ENCODE peak calls at places on chromosome 2, in eight cellular contexts. One of them, this sample, is unnamed.

GRCh38 chr2:53475320-53475719 is 292.3 kb upstream of the CHAC2 start:
- DNase-seq in A549: no peak
- DNase-seq in GM12878: no peak
- DNase-seq in transverse colon: no peak
- DNase-seq in K562: no peak
- DNase-seq in tibial nerve: no peak
- DNase-seq in suprapubic skin: no peak
- DNase-seq in sigmoid colon: no peak
- DNase-seq in this sample: no peak

GRCh38 chr2:166765141-166765540 is 123.1 kb upstream of the XIRP2 start:
- DNase-seq in A549: no peak
- DNase-seq in GM12878: no peak
- DNase-seq in transverse colon: no peak
- DNase-seq in K562: no peak
- DNase-seq in tibial nerve: no peak
- DNase-seq in suprapubic skin: no peak
- DNase-seq in sigmoid colon: no peak
- DNase-seq in this sample: no peak

GRCh38 chr2:201931475-201931874 is 102.2 kb upstream of the FZD7 start:
- DNase-seq in A549: no peak
- DNase-seq in GM12878: no peak
- DNase-seq in transverse colon: no peak
- DNase-seq in K562: no peak
- DNase-seq in tibial nerve: no peak
- DNase-seq in suprapubic skin: no peak
- DNase-seq in sigmoid colon: no peak
- DNase-seq in this sample: no peak

GRCh38 chr2:201955702-201956141 is 77.9 kb upstream of the FZD7 start:
- DNase-seq in A549: no peak
- DNase-seq in GM12878: no peak
- DNase-seq in transverse colon: no peak
- DNase-seq in K562: no peak
- DNase-seq in tibial nerve: peak
- DNase-seq in suprapubic skin: no peak
- DNase-seq in sigmoid colon: peak
- DNase-seq in this sample: no peak

GRCh38 chr2:217802876-217803638 is 199.7 kb downstream of the TNS1 start:
- DNase-seq in A549: no peak
- DNase-seq in GM12878: no peak
- DNase-seq in transverse colon: no peak
- DNase-seq in K562: no peak
- DNase-seq in tibial nerve: no peak
- DNase-seq in suprapubic skin: peak
- DNase-seq in sigmoid colon: peak
- DNase-seq in this sample: no peak

GRCh38 chr2:231920795-231921194 is 5.4 kb downstream of the NPPC start:
- DNase-seq in A549: no peak
- DNase-seq in GM12878: no peak
- DNase-seq in transverse colon: no peak
- DNase-seq in K562: no peak
- DNase-seq in tibial nerve: no peak
- DNase-seq in suprapubic skin: no peak
- DNase-seq in sigmoid colon: no peak
- DNase-seq in this sample: no peak

GRCh38 chr2:69013837-69014796 is 1.1 kb downstream of the ANTXR1 start:
- DNase-seq in A549: no peak
- DNase-seq in GM12878: no peak
- DNase-seq in transverse colon: no peak
- DNase-seq in K562: no peak
- DNase-seq in tibial nerve: no peak
- DNase-seq in suprapubic skin: no peak
- DNase-seq in sigmoid colon: no peak
- DNase-seq in this sample: no peak

GRCh38 chr2:145123606-145124005 is 603.7 kb upstream of the ZEB2 start:
- DNase-seq in A549: no peak
- DNase-seq in GM12878: no peak
- DNase-seq in transverse colon: peak
- DNase-seq in K562: no peak
- DNase-seq in tibial nerve: no peak
- DNase-seq in suprapubic skin: no peak
- DNase-seq in sigmoid colon: no peak
- DNase-seq in this sample: no peak

GRCh38 chr2:16737812-16738211 is 72.2 kb upstream of the CYRIA start:
- DNase-seq in A549: no peak
- DNase-seq in GM12878: no peak
- DNase-seq in transverse colon: no peak
- DNase-seq in K562: no peak
- DNase-seq in tibial nerve: no peak
- DNase-seq in suprapubic skin: no peak
- DNase-seq in sigmoid colon: no peak
- DNase-seq in this sample: no peak

GRCh38 chr2:242034996-242035814 is 165.7 kb downstream of the RTP5 start:
- DNase-seq in A549: no peak
- DNase-seq in GM12878: no peak
- DNase-seq in transverse colon: no peak
- DNase-seq in K562: no peak
- DNase-seq in tibial nerve: no peak
- DNase-seq in suprapubic skin: peak
- DNase-seq in sigmoid colon: peak
- DNase-seq in this sample: no peak

GRCh38 chr2:46812381-46813024 is 103.1 kb downstream of the MCFD2 start:
- DNase-seq in A549: no peak
- DNase-seq in GM12878: no peak
- DNase-seq in transverse colon: no peak
- DNase-seq in K562: no peak
- DNase-seq in tibial nerve: peak
- DNase-seq in suprapubic skin: peak
- DNase-seq in sigmoid colon: peak
- DNase-seq in this sample: no peak

GRCh38 chr2:171274757-171275156 is 114.1 kb upstream of the TLK1 start:
- DNase-seq in A549: no peak
- DNase-seq in GM12878: no peak
- DNase-seq in transverse colon: no peak
- DNase-seq in K562: no peak
- DNase-seq in tibial nerve: no peak
- DNase-seq in suprapubic skin: no peak
- DNase-seq in sigmoid colon: no peak
- DNase-seq in this sample: no peak

GRCh38 chr2:226556050-226556449 is 243.6 kb downstream of the IRS1 start:
- DNase-seq in A549: no peak
- DNase-seq in GM12878: no peak
- DNase-seq in transverse colon: no peak
- DNase-seq in K562: no peak
- DNase-seq in tibial nerve: no peak
- DNase-seq in suprapubic skin: no peak
- DNase-seq in sigmoid colon: no peak
- DNase-seq in this sample: peak

GRCh38 chr2:12170151-12170550 is 423.7 kb downstream of the LPIN1 start:
- DNase-seq in A549: no peak
- DNase-seq in GM12878: no peak
- DNase-seq in transverse colon: no peak
- DNase-seq in K562: no peak
- DNase-seq in tibial nerve: no peak
- DNase-seq in suprapubic skin: no peak
- DNase-seq in sigmoid colon: no peak
- DNase-seq in this sample: no peak

GRCh38 chr2:26670171-26670570 is 22.4 kb upstream of the KCNK3 start:
- DNase-seq in A549: no peak
- DNase-seq in GM12878: no peak
- DNase-seq in transverse colon: no peak
- DNase-seq in K562: no peak
- DNase-seq in tibial nerve: no peak
- DNase-seq in suprapubic skin: no peak
- DNase-seq in sigmoid colon: peak
- DNase-seq in this sample: no peak

GRCh38 chr2:85393836-85394235 is 16.3 kb downstream of the CAPG start:
- DNase-seq in A549: no peak
- DNase-seq in GM12878: no peak
- DNase-seq in transverse colon: no peak
- DNase-seq in K562: no peak
- DNase-seq in tibial nerve: no peak
- DNase-seq in suprapubic skin: no peak
- DNase-seq in sigmoid colon: peak
- DNase-seq in this sample: no peak

GRCh38 chr2:239724851-239725550 is 300.1 kb downstream of the NDUFA10 start:
- DNase-seq in A549: no peak
- DNase-seq in GM12878: no peak
- DNase-seq in transverse colon: peak
- DNase-seq in K562: no peak
- DNase-seq in tibial nerve: no peak
- DNase-seq in suprapubic skin: peak
- DNase-seq in sigmoid colon: peak
- DNase-seq in this sample: no peak

DNA sequence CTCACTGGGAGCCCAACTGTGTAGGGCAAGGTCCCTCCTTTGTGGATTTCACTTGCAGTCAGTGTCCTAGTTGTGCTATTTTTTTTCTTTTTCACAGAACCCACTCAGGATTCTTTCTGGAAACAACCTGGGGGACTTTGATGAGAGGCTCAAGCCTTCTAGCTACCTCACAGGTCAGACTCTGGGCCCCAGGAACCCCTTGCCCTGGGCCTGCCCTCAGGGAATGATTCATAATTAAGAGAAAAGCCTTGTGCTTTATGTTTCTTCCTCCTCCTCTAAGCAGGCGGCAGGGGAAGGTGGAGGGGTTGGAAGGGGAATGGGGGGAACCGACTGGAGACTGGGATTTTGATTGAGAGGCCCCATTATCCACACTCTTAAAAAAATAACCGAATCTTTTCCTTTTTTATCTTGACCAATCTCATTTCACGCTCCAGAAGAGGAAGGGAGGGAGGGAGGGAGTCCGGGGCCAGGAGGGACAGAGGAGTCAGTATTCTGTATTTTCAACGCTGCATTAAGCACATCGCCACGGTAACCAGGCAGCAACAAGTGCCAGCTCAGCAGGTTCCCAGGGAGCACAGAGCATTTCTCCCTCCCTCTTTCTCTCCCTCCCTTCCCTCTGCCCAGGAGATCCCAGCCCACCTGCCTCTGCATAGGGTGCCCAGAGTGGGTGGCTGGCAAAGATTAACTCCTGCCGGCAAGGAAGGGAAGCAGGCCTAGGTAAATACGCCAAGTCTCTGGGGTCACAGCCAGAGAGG is 51.9 kb downstream of the PSD4 start:
- DNase-seq in A549: peak
- DNase-seq in GM12878: no peak
- DNase-seq in transverse colon: no peak
- DNase-seq in K562: no peak
- DNase-seq in tibial nerve: no peak
- DNase-seq in suprapubic skin: no peak
- DNase-seq in sigmoid colon: peak
- DNase-seq in this sample: no peak
- TF ChIP-seq EP300 in A549: no peak
- TF ChIP-seq EP300 in GM12878: no peak
- TF ChIP-seq EP300 in transverse colon: no peak
- TF ChIP-seq EP300 in K562: no peak
- TF ChIP-seq EP300 in tibial nerve: no peak
- TF ChIP-seq EP300 in suprapubic skin: no peak
- TF ChIP-seq EP300 in sigmoid colon: no peak
- TF ChIP-seq EP300 in this sample: no peak

DNA sequence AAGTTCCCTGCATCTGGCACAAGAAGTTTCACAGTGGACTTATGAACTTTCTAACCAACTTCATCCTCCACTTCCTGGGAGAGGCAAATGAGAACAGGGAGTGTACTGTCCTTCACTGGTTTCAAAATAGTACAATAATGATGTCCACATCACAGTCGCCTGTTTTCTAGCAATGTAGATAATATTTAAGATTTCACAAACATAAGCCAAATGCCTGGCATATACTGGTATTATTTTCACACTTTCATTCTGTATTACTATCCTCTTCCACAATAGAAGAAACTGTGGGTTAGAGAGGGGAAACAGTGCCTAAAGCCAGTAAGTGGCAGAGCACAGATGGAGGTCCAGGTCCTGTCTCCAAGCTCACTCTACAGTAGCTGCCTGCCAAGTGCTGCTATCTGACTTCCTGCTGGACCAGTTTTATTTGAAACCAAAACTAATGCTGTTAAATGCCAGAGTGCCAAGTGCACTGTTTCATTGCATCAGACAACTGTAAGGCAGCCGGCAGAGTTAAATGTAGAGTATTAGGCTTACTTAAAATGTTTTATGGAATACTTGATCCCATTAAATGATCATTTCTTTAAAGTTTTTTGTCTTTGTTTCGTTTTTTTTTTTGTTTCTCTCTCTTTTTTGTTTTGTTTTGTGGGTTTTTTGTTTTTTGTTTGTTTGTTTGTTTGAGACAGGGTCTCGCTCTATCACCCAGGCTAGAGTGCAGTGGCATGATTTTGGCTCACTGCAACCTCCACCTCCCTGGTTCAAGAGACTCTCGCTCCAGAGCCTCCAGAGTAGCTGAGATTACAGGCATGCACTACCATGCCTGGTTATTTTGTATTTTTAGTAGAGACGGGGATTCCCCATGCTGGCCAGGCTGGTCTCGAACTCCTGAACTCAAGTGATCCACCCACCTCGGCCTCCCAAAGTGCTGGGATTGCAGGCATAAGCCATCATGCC is 15.1 kb downstream of the COBLL1 start:
- DNase-seq in A549: no peak
- DNase-seq in GM12878: no peak
- DNase-seq in transverse colon: peak
- DNase-seq in K562: no peak
- DNase-seq in tibial nerve: no peak
- DNase-seq in suprapubic skin: no peak
- DNase-seq in sigmoid colon: no peak
- DNase-seq in this sample: peak
- TF ChIP-seq EP300 in A549: no peak
- TF ChIP-seq EP300 in GM12878: no peak
- TF ChIP-seq EP300 in transverse colon: no peak
- TF ChIP-seq EP300 in K562: no peak
- TF ChIP-seq EP300 in tibial nerve: peak
- TF ChIP-seq EP300 in suprapubic skin: no peak
- TF ChIP-seq EP300 in sigmoid colon: no peak
- TF ChIP-seq EP300 in this sample: no peak

DNA sequence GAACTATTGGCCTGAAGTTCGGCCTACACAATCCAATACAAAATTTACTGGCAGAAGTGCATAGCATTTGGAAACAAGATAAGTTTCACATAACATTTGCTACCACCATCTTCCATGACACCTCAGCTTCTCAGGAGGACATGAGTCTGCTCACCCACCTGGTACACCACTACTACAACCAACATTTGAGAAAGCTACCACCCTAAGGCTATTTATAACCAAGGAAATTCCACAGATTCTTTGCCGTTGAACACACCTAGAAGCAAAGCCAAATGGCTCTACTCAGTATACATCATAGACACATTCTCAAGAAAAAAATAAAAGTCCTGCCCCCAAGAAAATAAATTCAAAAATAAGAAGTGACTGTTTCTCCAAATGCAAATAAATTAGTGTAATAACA is 145.3 kb downstream of the SPAG16 start:
- DNase-seq in A549: no peak
- DNase-seq in GM12878: no peak
- DNase-seq in transverse colon: no peak
- DNase-seq in K562: no peak
- DNase-seq in tibial nerve: no peak
- DNase-seq in suprapubic skin: no peak
- DNase-seq in sigmoid colon: no peak
- DNase-seq in this sample: no peak
- TF ChIP-seq EP300 in A549: no peak
- TF ChIP-seq EP300 in GM12878: no peak
- TF ChIP-seq EP300 in transverse colon: no peak
- TF ChIP-seq EP300 in K562: no peak
- TF ChIP-seq EP300 in tibial nerve: no peak
- TF ChIP-seq EP300 in suprapubic skin: no peak
- TF ChIP-seq EP300 in sigmoid colon: no peak
- TF ChIP-seq EP300 in this sample: no peak

GRCh38 chr2:136085810-136086209 is 32.1 kb downstream of the CXCR4 start:
- DNase-seq in A549: no peak
- DNase-seq in GM12878: no peak
- DNase-seq in transverse colon: no peak
- DNase-seq in K562: no peak
- DNase-seq in tibial nerve: no peak
- DNase-seq in suprapubic skin: no peak
- DNase-seq in sigmoid colon: no peak
- DNase-seq in this sample: no peak
- TF ChIP-seq EP300 in A549: no peak
- TF ChIP-seq EP300 in GM12878: no peak
- TF ChIP-seq EP300 in transverse colon: no peak
- TF ChIP-seq EP300 in K562: no peak
- TF ChIP-seq EP300 in tibial nerve: no peak
- TF ChIP-seq EP300 in suprapubic skin: no peak
- TF ChIP-seq EP300 in sigmoid colon: no peak
- TF ChIP-seq EP300 in this sample: no peak

This sample was measured in HepG2.